ENCODE peak calls at places on chromosomes 16 and 17, in six cellular contexts. K, S, B, H, R and Y are unnamed samples. For H3K4me1 and H3K9me3, the result is how much of the 10 kb centered on the place peaks cover.

GRCh38 chr17:27572665-27573064 is 58.3 kb upstream of the LGALS9 start:
- DNase-seq in K (no peak), S (no peak), B (peak), H (no peak), R (no peak), Y (no peak)

GRCh38 chr17:7283471-7284216 is 2.1 kb downstream of the SLC2A4 start:
- DNase-seq in K (no peak), S (no peak), B (no peak), H (no peak), R (no peak), Y (no peak)

GRCh38 chr16:54280751-54281150 is 5.8 kb downstream of the IRX3 start:
- DNase-seq in K (no peak), S (no peak), B (peak), H (no peak), R (no peak), Y (no peak)

GRCh38 chr17:38463451-38463858 is 35.2 kb downstream of the ARHGAP23 start:
- DNase-seq in K (peak), S (no peak), B (no peak), H (no peak), R (peak), Y (peak)

GRCh38 chr17:29949708-29950107 is 8.3 kb downstream of the EFCAB5 start:
- DNase-seq in K (no peak), S (no peak), B (no peak), H (no peak), R (no peak), Y (no peak)

GRCh38 chr17:53627511-53627910 is 195.2 kb upstream of the KIF2B start:
- DNase-seq in K (no peak), S (no peak), B (peak), H (no peak), R (no peak), Y (no peak)

GRCh38 chr16:87855852-87856715 is 13.2 kb downstream of the SLC7A5 start:
- DNase-seq in K (peak), S (peak), B (peak), H (peak), R (peak), Y (peak)

GRCh38 chr17:16286947-16287562 is 66.2 kb downstream of the CENPV start:
- DNase-seq in K (peak), S (peak), B (no peak), H (peak), R (peak), Y (peak)

GRCh38 chr17:17084317-17084835 is 42.1 kb downstream of the MPRIP start:
- DNase-seq in K (no peak), S (no peak), B (no peak), H (no peak), R (no peak), Y (no peak)

GRCh38 chr16:84829168-84829965 is 9.6 kb downstream of the CRISPLD2 start:
- DNase-seq in K (no peak), S (no peak), B (peak), H (peak), R (no peak), Y (no peak)

GRCh38 chr17:47896672-47897490 is 845 bp downstream of the SP2 start:
- DNase-seq in K (no peak), S (peak), B (peak), H (no peak), R (no peak), Y (no peak)

GRCh38 chr16:80804061-80804450 is 342 bp downstream of the CDYL2 start:
- DNase-seq in K (peak), S (peak), B (peak), H (no peak), R (peak), Y (peak)

GRCh38 chr16:88790312-88791150 is 5.5 kb upstream of the PIEZO1 start:
- DNase-seq in K (no peak), S (peak), B (peak), H (peak), R (no peak), Y (no peak)

GRCh38 chr17:80743181-80743771 is 198.6 kb downstream of the RPTOR start:
- DNase-seq in K (no peak), S (no peak), B (peak), H (no peak), R (no peak), Y (no peak)

GRCh38 chr17:5706835-5707234 is 122.5 kb upstream of the NLRP1 start:
- DNase-seq in K (peak), S (peak), B (peak), H (peak), R (peak), Y (no peak)

GRCh38 chr17:10683853-10684252 is 13.5 kb downstream of the SCO1 start:
- DNase-seq in K (no peak), S (peak), B (peak), H (peak), R (no peak), Y (no peak)

GRCh38 chr17:40467281-40467867 is 24.1 kb downstream of the IGFBP4 start:
- DNase-seq in K (no peak), S (no peak), B (no peak), H (no peak), R (no peak), Y (no peak)

GRCh38 chr17:46943511-46944393 is 20.8 kb downstream of the GOSR2 start:
- DNase-seq in K (peak), S (no peak), B (peak), H (peak), R (peak), Y (no peak)

GRCh38 chr17:31398381-31399275 is 7.2 kb downstream of the RAB11FIP4 start:
- DNase-seq in K (no peak), S (no peak), B (no peak), H (no peak), R (no peak), Y (no peak)

GRCh38 chr16:4681471-4682083 is 11.8 kb upstream of the NUDT16L1 start:
- DNase-seq in K (no peak), S (no peak), B (no peak), H (no peak), R (no peak), Y (no peak)

GRCh38 chr17:8153550-8153956 is 1.3 kb upstream of the PER1 start:
- DNase-seq in K (peak), S (no peak), B (peak), H (peak), R (peak), Y (peak)

GRCh38 chr17:46043606-46044005 is 44.6 kb downstream of the STH start:
- DNase-seq in K (no peak), S (no peak), B (no peak), H (no peak), R (no peak), Y (no peak)

GRCh38 chr17:80874866-80875445 is 116.7 kb upstream of the CHMP6 start:
- DNase-seq in K (no peak), S (no peak), B (no peak), H (no peak), R (no peak), Y (no peak)

GRCh38 chr16:16021988-16022682 is 72.7 kb downstream of the ABCC1 start:
- DNase-seq in K (peak), S (peak), B (peak), H (peak), R (peak), Y (peak)

GRCh38 chr16:46830417-46830901 is 521 bp downstream of the C16orf87 start:
- DNase-seq in K (peak), S (peak), B (peak), H (no peak), R (peak), Y (peak)

GRCh38 chr17:59327891-59328290 is 3.6 kb upstream of the YPEL2 start:
- DNase-seq in K (no peak), S (no peak), B (peak), H (no peak), R (no peak), Y (peak)

GRCh38 chr17:69761767-69762321 is 313.2 kb upstream of the KCNJ16 start:
- DNase-seq in K (no peak), S (no peak), B (peak), H (no peak), R (no peak), Y (no peak)

GRCh38 chr16:73546351-73546845 is 498.5 kb upstream of the ZFHX3 start:
- DNase-seq in K (no peak), S (no peak), B (no peak), H (no peak), R (no peak), Y (no peak)

GRCh38 chr16:9870962-9871361 is 311.3 kb downstream of the GRIN2A start:
- DNase-seq in K (no peak), S (no peak), B (no peak), H (no peak), R (no peak), Y (no peak)

GRCh38 chr17:4583796-4584124 is 569 bp upstream of the SMTNL2 start:
- DNase-seq in K (no peak), S (peak), B (no peak), H (peak), R (no peak), Y (no peak)

GRCh38 chr16:85570213-85570734 is 42.8 kb upstream of the GSE1 start:
- DNase-seq in K (no peak), S (peak), B (no peak), H (no peak), R (no peak), Y (no peak)

GRCh38 chr17:19978206-19978802 is 676 bp upstream of the AKAP10 start:
- DNase-seq in K (peak), S (no peak), B (peak), H (no peak), R (no peak), Y (no peak)

GRCh38 chr16:1615761-1616160 is 3.6 kb downstream of the CRAMP1 start:
- DNase-seq in K (no peak), S (no peak), B (peak), H (no peak), R (no peak), Y (no peak)

GRCh38 chr16:80932725-80933124 is 74.0 kb downstream of the CMC2 start:
- DNase-seq in K (peak), S (no peak), B (peak), H (no peak), R (peak), Y (peak)

GRCh38 chr17:75289832-75290337 is 652 bp upstream of the SLC25A19 start:
- DNase-seq in K (peak), S (peak), B (peak), H (no peak), R (peak), Y (no peak)

GRCh38 chr17:69533481-69534234 is 119.2 kb downstream of the MAP2K6 start:
- DNase-seq in K (no peak), S (no peak), B (no peak), H (no peak), R (no peak), Y (no peak)

GRCh38 chr16:67240506-67240905 is 6.8 kb downstream of the FHOD1 start:
- DNase-seq in K (no peak), S (no peak), B (peak), H (no peak), R (no peak), Y (no peak)

GRCh38 chr17:4658478-4659305 is 17.2 kb upstream of the ALOX15 start:
- DNase-seq in K (no peak), S (no peak), B (peak), H (peak), R (no peak), Y (no peak)

GRCh38 chr17:77330602-77331081 is 189.9 kb downstream of the SEC14L1 start:
- DNase-seq in K (peak), S (no peak), B (no peak), H (no peak), R (peak), Y (peak)
- H3K4me1 ChIP-seq in K (under half), S (half or more), B (under half), H (under half), R (under half), Y (under half)

GRCh38 chr17:82946081-82946480 is 106.3 kb upstream of the ZNF750 start:
- DNase-seq in K (no peak), S (no peak), B (no peak), H (no peak), R (no peak), Y (no peak)

GRCh38 chr17:82943339-82943738 is 103.5 kb upstream of the ZNF750 start:
- DNase-seq in K (no peak), S (no peak), B (no peak), H (no peak), R (no peak), Y (no peak)

GRCh38 chr17:82942166-82943130 is 102.6 kb upstream of the ZNF750 start:
- DNase-seq in K (no peak), S (no peak), B (no peak), H (no peak), R (no peak), Y (no peak)

GRCh38 chr17:82944990-82945389 is 105.2 kb upstream of the ZNF750 start:
- DNase-seq in K (no peak), S (peak), B (no peak), H (no peak), R (no peak), Y (no peak)

DNA sequence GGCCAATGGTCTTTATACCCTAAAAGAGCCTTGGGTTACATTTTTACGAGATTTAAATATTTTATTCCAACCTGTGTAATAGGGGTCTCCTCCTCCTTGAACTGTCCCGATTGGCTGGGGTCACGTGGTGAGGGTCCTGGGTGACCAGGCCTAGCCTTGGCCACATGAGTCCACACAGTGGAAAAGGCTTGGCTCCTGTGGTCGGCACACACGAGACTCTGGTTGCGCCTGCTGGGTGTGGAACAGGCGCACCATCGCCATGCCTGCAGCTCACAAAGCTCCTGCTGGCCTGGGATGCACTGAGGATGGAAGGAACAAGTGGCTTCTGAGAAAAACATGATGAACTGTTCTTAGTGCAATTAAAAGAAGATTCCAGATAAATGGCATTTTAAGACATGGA is 103.9 kb upstream of the ZNF750 start:
- DNase-seq in K (no peak), S (no peak), B (no peak), H (no peak), R (no peak), Y (no peak)
- H3K9me3 ChIP-seq in K (under half), S (under half), B (under half), H (under half), R (under half), Y (under half)

GRCh38 chr17:42670925-42671657 is 5.7 kb downstream of the PLEKHH3 start:
- DNase-seq in K (no peak), S (no peak), B (no peak), H (no peak), R (no peak), Y (no peak)
- H3K27ac ChIP-seq in K (no peak), S (no peak), B (no peak), H (no peak), R (no peak), Y (peak)

GRCh38 chr17:1377334-1377733 is 22.7 kb downstream of the YWHAE start:
- DNase-seq in K (no peak), S (peak), B (no peak), H (no peak), R (no peak), Y (no peak)

GRCh38 chr17:1379930-1380313 is 20.1 kb downstream of the YWHAE start:
- DNase-seq in K (no peak), S (no peak), B (no peak), H (no peak), R (no peak), Y (no peak)

GRCh38 chr17:1375615-1376014 is 24.4 kb downstream of the YWHAE start:
- DNase-seq in K (no peak), S (no peak), B (no peak), H (no peak), R (no peak), Y (no peak)

GRCh38 chr17:1376061-1376460 is 24.0 kb downstream of the YWHAE start:
- DNase-seq in K (no peak), S (no peak), B (no peak), H (no peak), R (no peak), Y (no peak)

DNA sequence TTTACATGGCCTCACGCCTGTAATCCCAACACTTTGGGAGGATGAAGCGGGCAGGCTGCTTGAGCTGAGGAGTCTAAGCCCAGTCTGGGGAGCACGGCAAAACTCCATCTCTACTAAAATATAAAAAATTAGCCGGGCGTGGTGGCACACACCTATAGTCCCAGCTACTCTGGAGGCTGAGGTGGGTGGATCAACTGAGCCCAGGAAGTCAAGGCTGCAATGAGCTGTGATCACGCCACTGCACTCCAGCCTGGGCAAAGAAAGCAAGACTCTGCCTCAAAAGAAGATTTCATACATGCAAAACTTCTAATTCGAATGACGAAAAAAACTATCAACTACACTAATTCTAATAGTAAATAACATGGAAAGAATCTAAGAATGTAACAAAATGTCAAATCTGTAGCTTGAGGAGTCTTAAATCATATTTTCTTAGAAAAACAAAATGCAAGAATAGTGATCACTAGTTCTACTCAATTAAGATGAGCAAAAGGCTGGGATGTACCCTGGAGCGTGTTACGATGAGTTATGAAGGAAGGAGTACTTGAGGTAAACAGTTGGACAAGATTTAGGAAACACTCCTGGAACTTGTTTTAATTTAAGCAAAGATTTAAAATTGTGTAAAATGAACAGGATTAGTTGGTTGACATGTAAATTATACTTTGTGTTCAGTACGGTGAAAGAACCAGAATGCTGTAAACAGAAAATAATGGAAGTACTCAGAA is 20.7 kb downstream of the YWHAE start:
- DNase-seq in K (no peak), S (no peak), B (no peak), H (no peak), R (no peak), Y (no peak)
- H3K4me1 ChIP-seq in K (half or more), S (half or more), B (under half), H (under half), R (half or more), Y (under half)

DNA sequence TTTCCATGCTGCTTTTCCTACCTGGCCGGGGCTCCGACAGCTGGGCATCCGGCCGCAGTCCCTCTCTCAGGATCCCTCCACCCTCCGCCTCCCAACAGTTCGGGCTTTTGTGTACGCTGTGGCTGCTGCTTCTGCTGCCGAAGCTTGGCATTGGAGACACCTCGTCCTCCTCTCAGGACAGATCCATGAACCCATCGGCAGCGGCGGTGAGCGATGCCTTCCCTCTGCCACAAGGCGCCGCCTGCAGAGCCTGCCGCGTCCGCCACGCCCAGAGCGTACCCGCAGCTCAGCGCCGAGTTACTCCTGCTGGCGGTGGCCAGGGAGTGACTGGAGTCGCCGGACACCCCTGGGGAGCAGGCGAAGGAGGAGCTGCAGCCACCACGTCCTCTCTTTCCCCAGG is 2032.8 kb downstream of the TP53TG3F start:
- DNase-seq in K (no peak), S (no peak), B (no peak), H (no peak), R (no peak), Y (no peak)
- H3K9me3 ChIP-seq in K (under half), S (under half), B (under half), H (under half), R (under half), Y (under half)

DNA sequence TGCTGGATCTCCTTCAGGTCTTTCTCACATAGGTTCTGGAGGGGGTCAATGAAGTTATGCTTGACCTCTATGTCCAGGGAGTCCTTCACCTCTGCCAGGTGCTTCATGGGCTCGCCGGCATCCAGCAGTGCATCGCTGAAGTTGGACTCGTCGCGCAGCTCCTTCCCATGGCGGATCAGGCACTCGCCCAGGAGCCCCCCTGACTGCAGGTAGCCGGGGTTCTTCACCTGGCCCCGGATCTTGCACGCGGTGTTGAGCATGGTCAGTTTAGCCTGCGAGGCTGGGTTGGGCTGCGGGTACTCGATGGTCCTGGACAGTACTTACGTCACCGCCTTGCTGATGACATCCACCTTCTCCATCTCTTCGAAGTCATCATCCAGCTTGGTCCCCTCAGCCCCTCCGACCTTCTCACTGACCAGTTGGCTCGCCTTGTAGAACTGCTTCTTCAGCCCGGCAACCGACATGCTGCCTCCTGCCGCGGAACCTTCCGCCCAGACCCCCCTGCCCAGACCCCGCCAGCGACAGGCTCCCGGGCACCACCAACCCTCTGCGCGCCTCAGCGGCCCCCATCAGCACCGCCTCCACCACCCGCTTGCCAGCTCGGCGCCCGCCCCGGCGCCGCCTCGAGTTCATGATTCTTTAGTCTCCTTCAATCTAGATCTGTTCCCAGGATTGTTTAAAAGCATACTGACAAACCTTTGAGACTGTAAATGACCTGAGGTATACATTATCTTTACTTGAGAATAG is 99.8 kb downstream of the KPNA2 start:
- DNase-seq in K (peak), S (no peak), B (no peak), H (no peak), R (no peak), Y (no peak)
- H3K27ac ChIP-seq in K (no peak), S (no peak), B (no peak), H (no peak), R (no peak), Y (no peak)